ENCODE peak calls at places on chromosomes 11 and 22, in nine cellular contexts. K is IMR-90, B is NB4, E is HCT116, T is spleen, S is Peyer's patch, W is A549, Y is prostate gland, X is adrenal gland. U is an unnamed sample.

GRCh38 chr22:18970180-18970947 is 34.3 kb upstream of the PRODH start:
- DNase-seq in K (no peak), Y (no peak), S (no peak), X (no peak), T (peak), B (peak), W (peak), E (no peak), U (peak)

GRCh38 chr22:32615874-32616564 is 141.4 kb downstream of the FBXO7 start:
- DNase-seq in B (no peak), S (no peak), E (no peak), T (peak), X (no peak), Y (no peak), W (no peak), K (no peak), U (no peak)

GRCh38 chr22:24410110-24410856 is 17.1 kb upstream of the ADORA2A start:
- DNase-seq in W (no peak), S (no peak), E (no peak), T (no peak), K (peak), Y (no peak), B (peak), X (peak), U (peak)

GRCh38 chr11:33700425-33701271 is at the start of gene C11orf91:
- DNase-seq in K (peak), X (peak), Y (peak), B (peak), E (peak), T (peak), S (peak), W (peak), U (peak)

GRCh38 chr22:47609653-47610052 is 847.2 kb downstream of the TBC1D22A start:
- DNase-seq in K (no peak), B (no peak), T (peak), W (no peak), S (no peak), E (no peak), X (no peak), Y (no peak), U (no peak)

GRCh38 chr11:117535870-117536411 is 208.3 kb downstream of the CEP164 start:
- DNase-seq in S (no peak), B (no peak), T (no peak), Y (no peak), E (no peak), X (no peak), W (no peak), K (no peak), U (no peak)

GRCh38 chr11:43942651-43943356 is 367 bp downstream of the C11orf96 start:
- DNase-seq in K (peak), T (no peak), W (peak), B (peak), Y (no peak), X (no peak), E (no peak), S (no peak), U (no peak)

GRCh38 chr11:44969853-44970252 is 19.2 kb upstream of the TP53I11 start:
- DNase-seq in W (no peak), K (no peak), T (no peak), E (no peak), Y (no peak), S (no peak), X (no peak), B (no peak), U (no peak)

GRCh38 chr11:67999201-67999629 is 4.7 kb downstream of the UNC93B1 start:
- DNase-seq in Y (no peak), T (no peak), W (no peak), E (no peak), X (no peak), B (no peak), K (no peak), S (no peak), U (no peak)

GRCh38 chr11:102452461-102453285 is at the start of gene TMEM123:
- DNase-seq in B (peak), T (peak), S (peak), K (peak), W (peak), E (peak), Y (peak), X (peak), U (peak)

GRCh38 chr11:102453286-102453797 is 777 bp upstream of the TMEM123 start:
- DNase-seq in E (no peak), X (peak), W (no peak), B (no peak), T (no peak), K (no peak), S (peak), Y (peak), U (no peak)

GRCh38 chr11:102451041-102451692 is 1.4 kb downstream of the TMEM123 start:
- DNase-seq in E (no peak), T (no peak), K (no peak), X (no peak), B (no peak), W (no peak), S (no peak), Y (no peak), U (no peak)

GRCh38 chr11:102449651-102450570 is 2.7 kb downstream of the TMEM123 start:
- DNase-seq in X (no peak), Y (no peak), S (no peak), T (no peak), W (no peak), B (no peak), E (no peak), K (no peak), U (no peak)

DNA sequence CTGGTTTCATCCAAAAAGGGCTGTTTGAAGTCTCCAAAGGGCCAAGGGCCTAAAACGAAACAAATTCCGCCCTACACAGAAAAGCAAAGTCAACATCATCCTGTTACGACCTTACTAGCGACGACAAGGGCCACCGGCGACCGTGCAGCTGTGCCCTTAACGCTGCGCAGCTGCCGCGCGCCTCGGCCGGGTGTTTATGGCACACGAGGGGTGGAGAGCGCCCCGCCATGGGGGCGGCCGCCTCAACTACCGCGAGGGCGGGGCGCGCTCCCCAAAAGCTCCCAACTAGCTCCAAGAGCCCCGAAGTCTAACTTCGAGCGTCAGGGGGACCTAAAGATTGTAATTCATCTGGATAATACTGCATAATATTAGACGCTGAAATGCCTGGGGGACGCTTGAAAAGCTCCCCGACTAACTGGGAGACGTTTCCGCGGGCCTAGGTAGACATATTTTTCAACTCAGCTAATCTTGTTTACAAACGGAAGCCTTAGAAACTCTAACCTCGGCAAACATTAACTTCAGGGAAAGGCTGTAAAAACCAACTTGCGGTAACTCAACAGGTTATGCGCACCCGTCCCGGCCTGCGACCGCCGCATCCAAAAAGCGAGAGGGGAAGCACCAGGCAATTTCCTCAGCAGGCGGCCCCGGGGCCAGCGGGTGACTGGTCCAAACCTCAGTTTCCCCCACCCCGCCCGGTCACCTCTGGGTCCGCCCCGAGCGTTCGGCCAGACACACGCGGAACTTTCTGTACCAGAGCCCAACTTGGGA is 688 bp downstream of the TMEM123 start:
- DNase-seq in E (no peak), W (peak), B (peak), K (peak), T (peak), Y (peak), X (peak), S (peak), U (peak)
- TF ChIP-seq POLR2A in E (no peak), W (no peak), B (peak), K (no peak), T (no peak), Y (peak), X (no peak), S (no peak), U (peak)

GRCh38 chr11:61838921-61839320 is 10.8 kb downstream of the FADS2 start:
- DNase-seq in W (no peak), Y (no peak), E (no peak), X (no peak), T (peak), K (no peak), B (no peak), S (no peak), U (no peak)

GRCh38 chr11:61838501-61838900 is 10.4 kb downstream of the FADS2 start:
- DNase-seq in W (no peak), K (no peak), T (peak), E (no peak), Y (no peak), X (no peak), S (no peak), B (no peak), U (no peak)

GRCh38 chr11:61841636-61842332 is 13.7 kb downstream of the FADS2 start:
- DNase-seq in W (no peak), B (no peak), E (no peak), T (peak), K (no peak), X (peak), S (no peak), Y (no peak), U (no peak)

GRCh38 chr11:61839742-61840141 is 11.6 kb downstream of the FADS2 start:
- DNase-seq in X (no peak), T (no peak), S (no peak), W (no peak), E (no peak), Y (no peak), K (no peak), B (no peak), U (no peak)

GRCh38 chr11:61840371-61840770 is 12.3 kb downstream of the FADS2 start:
- DNase-seq in T (peak), W (no peak), E (no peak), K (no peak), S (no peak), X (no peak), Y (no peak), B (no peak), U (no peak)
- TF ChIP-seq POLR2A in T (no peak), W (no peak), E (no peak), K (no peak), S (no peak), X (no peak), Y (no peak), B (no peak), U (no peak)

GRCh38 chr11:60169264-60169915 is 13.5 kb downstream of the MS4A6A start:
- DNase-seq in S (no peak), E (peak), W (peak), K (no peak), T (no peak), Y (no peak), B (peak), X (no peak), U (peak)
- TF ChIP-seq POLR2A in S (no peak), E (no peak), W (no peak), K (no peak), T (no peak), Y (no peak), B (no peak), X (no peak), U (no peak)

GRCh38 chr11:114033572-114033971 is 25.9 kb upstream of the ZBTB16 start:
- DNase-seq in S (no peak), B (no peak), T (no peak), W (no peak), E (no peak), K (no peak), X (no peak), Y (no peak), U (no peak)

GRCh38 chr11:114034956-114035355 is 24.6 kb upstream of the ZBTB16 start:
- DNase-seq in X (no peak), Y (no peak), W (no peak), T (no peak), S (no peak), E (no peak), K (no peak), B (no peak), U (no peak)

GRCh38 chr11:114036958-114037357 is 22.6 kb upstream of the ZBTB16 start:
- DNase-seq in K (no peak), W (no peak), Y (no peak), E (no peak), T (no peak), X (no peak), S (no peak), B (no peak), U (no peak)

GRCh38 chr11:114039551-114039950 is 20.0 kb upstream of the ZBTB16 start:
- DNase-seq in T (no peak), B (no peak), S (no peak), Y (no peak), K (no peak), E (no peak), W (no peak), X (no peak), U (no peak)

GRCh38 chr11:114036156-114036811 is 23.2 kb upstream of the ZBTB16 start:
- DNase-seq in W (peak), Y (peak), T (peak), S (peak), E (peak), K (peak), X (peak), B (peak), U (peak)
- TF ChIP-seq POLR2A in W (no peak), Y (no peak), T (no peak), S (no peak), E (no peak), K (no peak), X (no peak), B (no peak), U (no peak)

DNA sequence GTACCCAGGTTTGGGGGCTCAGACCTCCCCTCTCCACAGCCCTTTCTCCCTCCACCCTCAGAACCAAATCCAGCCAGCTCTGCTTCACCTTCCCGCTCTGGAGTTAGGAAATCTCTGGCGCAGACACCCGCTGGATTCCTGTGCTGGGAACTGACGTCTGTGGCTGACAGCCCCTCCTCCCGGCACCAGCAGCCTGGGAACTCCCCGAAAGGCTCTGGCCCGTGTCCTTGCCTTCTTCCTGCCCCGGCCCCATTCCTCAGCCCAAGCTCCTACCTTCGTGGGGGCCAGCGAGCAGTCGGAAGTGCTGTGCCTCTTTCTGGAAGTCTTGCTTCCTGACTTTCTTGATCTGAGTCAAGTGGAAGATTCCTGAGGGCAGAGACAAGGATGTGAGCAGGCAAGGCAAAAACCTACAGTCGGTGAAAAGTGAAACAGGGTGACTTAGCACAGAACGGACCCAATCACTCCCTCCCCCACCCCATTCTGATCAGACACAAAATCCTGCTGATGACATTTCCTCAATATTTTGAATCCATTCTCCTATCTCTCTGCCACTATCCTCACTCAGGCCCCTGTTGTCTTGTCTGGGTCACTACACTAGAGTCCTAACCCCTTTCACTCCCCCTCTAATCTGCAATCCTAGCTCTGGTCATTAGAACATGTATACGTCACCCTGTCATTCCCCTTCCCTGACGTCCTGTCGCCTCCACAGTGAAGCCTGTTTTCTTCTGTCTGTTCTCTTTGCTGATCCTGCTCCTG is 34.1 kb downstream of the CHRDL2 start:
- DNase-seq in E (no peak), W (peak), K (peak), S (peak), B (no peak), Y (peak), T (peak), X (peak), U (no peak)
- TF ChIP-seq POLR2A in E (no peak), W (no peak), K (peak), S (no peak), B (no peak), Y (no peak), T (no peak), X (no peak), U (no peak)

GRCh38 chr22:38317237-38317994 is at the start of gene CSNK1E:
- DNase-seq in W (peak), X (peak), T (peak), E (no peak), S (peak), Y (peak), B (peak), K (peak), U (peak)

GRCh38 chr22:38318792-38319773 is 1.9 kb upstream of the CSNK1E start:
- DNase-seq in T (no peak), X (no peak), Y (no peak), B (no peak), W (no peak), K (no peak), E (no peak), S (no peak), U (no peak)

GRCh38 chr22:38315801-38316339 is 1.4 kb downstream of the CSNK1E start:
- DNase-seq in T (peak), K (no peak), W (no peak), E (no peak), X (no peak), Y (no peak), S (peak), B (peak), U (no peak)

GRCh38 chr22:38316340-38317236 is 645 bp downstream of the CSNK1E start:
- DNase-seq in B (peak), W (no peak), Y (peak), X (peak), K (peak), T (peak), E (no peak), S (peak), U (peak)

GRCh38 chr22:38317995-38318715 is 922 bp upstream of the CSNK1E start:
- DNase-seq in T (no peak), E (peak), X (peak), B (peak), K (peak), S (no peak), W (peak), Y (peak), U (peak)
- TF ChIP-seq POLR2A in T (no peak), E (peak), X (no peak), B (no peak), K (peak), S (peak), W (no peak), Y (peak), U (no peak)